ENCODE peak calls at places on chromosome 9, in nine cellular contexts. X, W, D, H, Y, C, V, N and F are unnamed samples.

GRCh38 chr9:36006541-36006940 is 30.2 kb upstream of the RECK start:
- DNase-seq in D (no peak), W (no peak), X (no peak), V (no peak), N (no peak), C (no peak), H (no peak), Y (no peak), F (no peak)

GRCh38 chr9:136138566-136138965 is 19.9 kb upstream of the TMEM250 start:
- DNase-seq in X (no peak), D (no peak), N (no peak), Y (no peak), C (peak; percentile 91), V (no peak), W (no peak), H (peak; percentile 34), F (peak; percentile 7)

GRCh38 chr9:88587885-88588628 is 53.1 kb downstream of the NXNL2 start:
- DNase-seq in X (no peak), D (no peak), N (peak; percentile 40), W (no peak), V (no peak), C (no peak), H (no peak), Y (no peak), F (peak; percentile 64)

GRCh38 chr9:2017459-2018161 is 2.5 kb downstream of the SMARCA2 start:
- DNase-seq in H (peak; percentile 81), V (peak; percentile 37), X (peak; percentile 67), N (peak; percentile 80), C (peak; percentile 52), Y (peak; percentile 81), W (peak; percentile 30), D (peak; percentile 62), F (peak; percentile 85)

GRCh38 chr9:69945671-69946141 is 97.9 kb upstream of the MAMDC2 start:
- DNase-seq in V (peak; percentile 66), H (peak; percentile 25), C (no peak), N (peak; percentile 85), Y (no peak), D (no peak), W (no peak), X (no peak), F (peak; percentile 79)

GRCh38 chr9:111356567-111357244 is 26.7 kb upstream of the OR2K2 start:
- DNase-seq in Y (no peak), C (no peak), W (peak; percentile 95), H (no peak), D (no peak), X (no peak), N (peak; percentile 94), V (peak; percentile 76), F (peak; percentile 92)

GRCh38 chr9:107869111-107869510 is 379.5 kb upstream of the KLF4 start:
- DNase-seq in V (no peak), C (no peak), H (no peak), X (no peak), Y (no peak), D (no peak), W (no peak), N (no peak), F (no peak)

GRCh38 chr9:8750639-8751041 is 951.1 kb upstream of the DMAC1 start:
- DNase-seq in V (no peak), C (no peak), H (no peak), W (no peak), Y (no peak), D (no peak), N (no peak), X (no peak), F (no peak)

DNA sequence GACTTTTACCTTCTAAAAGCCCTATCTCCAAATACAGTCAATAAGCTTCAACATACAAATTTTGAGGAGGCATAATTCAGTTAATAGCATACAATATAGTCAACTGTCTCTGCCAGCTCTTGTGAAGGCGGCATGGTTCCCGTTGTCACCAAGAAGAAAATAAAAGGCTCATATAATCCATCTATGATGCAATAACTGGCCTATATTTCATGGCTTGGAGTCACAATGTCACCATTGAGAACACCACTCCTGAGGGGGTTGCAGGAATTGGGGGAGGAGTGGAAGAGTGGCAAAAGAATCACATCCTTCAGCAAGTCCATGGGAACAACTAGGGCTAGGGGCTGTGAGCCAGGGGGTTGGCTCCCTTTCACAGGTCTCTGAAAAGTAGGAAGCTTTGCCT is 16.0 kb upstream of the ASTN2 start:
- DNase-seq in X (no peak), Y (no peak), N (no peak), W (no peak), C (no peak), D (no peak), V (no peak), H (no peak), F (no peak)
- TF ChIP-seq CTCF in X (no peak), Y (no peak), N (no peak), W (no peak), C (no peak), D (no peak), V (no peak), H (no peak), F (no peak)

GRCh38 chr9:129341991-129342348 is 163.9 kb upstream of the IER5L start:
- DNase-seq in H (no peak), X (no peak), V (no peak), D (no peak), W (no peak), Y (no peak), N (no peak), C (no peak), F (no peak)

GRCh38 chr9:129342591-129342990 is 164.5 kb upstream of the IER5L start:
- DNase-seq in H (no peak), Y (no peak), W (no peak), X (no peak), C (no peak), V (no peak), N (no peak), D (no peak), F (no peak)

GRCh38 chr9:129343119-129343696 is 165.1 kb upstream of the IER5L start:
- DNase-seq in H (no peak), C (no peak), Y (no peak), W (no peak), V (no peak), D (no peak), N (no peak), X (no peak), F (no peak)

GRCh38 chr9:129344623-129345495 is 166.8 kb upstream of the IER5L start:
- DNase-seq in V (no peak), N (no peak), H (no peak), D (no peak), C (no peak), X (no peak), W (no peak), Y (no peak), F (no peak)

DNA sequence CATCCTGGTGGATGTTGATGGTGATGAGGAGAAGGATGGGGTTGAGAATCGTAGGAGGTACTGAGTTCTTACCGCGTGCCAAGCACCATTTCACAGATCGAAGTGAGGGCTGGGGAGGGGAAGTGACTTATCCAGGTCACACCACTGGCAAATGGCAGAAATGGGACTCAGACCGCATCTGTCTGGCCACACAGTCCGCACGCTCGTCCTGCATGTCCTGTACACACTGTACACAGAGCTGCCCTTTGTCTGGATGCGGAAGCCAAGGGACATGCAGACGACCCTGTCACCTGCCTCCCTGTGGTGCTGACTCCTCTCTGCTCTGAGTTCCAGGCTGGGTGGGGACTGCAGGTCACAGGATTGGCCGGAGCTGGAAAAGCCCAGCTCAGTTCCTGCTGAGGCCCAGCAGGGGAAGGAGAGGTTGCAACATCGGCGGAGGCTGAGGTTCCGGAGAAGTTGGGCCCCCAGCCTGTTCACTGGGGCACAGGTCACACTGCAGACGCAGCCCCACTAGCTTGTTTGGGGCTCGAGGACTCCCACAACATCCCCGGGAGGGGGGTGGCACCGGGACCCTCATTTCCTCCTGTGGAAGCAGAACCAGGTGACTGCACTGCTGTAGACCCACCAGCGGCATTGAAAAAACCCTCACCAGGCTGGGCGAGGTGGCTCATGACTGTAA is 165.8 kb upstream of the IER5L start:
- DNase-seq in D (no peak), C (no peak), H (peak; percentile 52), Y (no peak), W (no peak), V (no peak), X (no peak), N (no peak), F (peak; percentile 76)
- TF ChIP-seq CTCF in D (no peak), C (no peak), H (no peak), Y (no peak), W (no peak), V (no peak), X (no peak), N (no peak), F (no peak)

GRCh38 chr9:71719585-71719984 is 48.7 kb downstream of the CEMIP2 start:
- DNase-seq in N (peak; percentile 11), W (no peak), D (no peak), H (no peak), V (no peak), X (no peak), Y (no peak), C (no peak), F (peak; percentile 88)

GRCh38 chr9:71710856-71711255 is 57.5 kb downstream of the CEMIP2 start:
- DNase-seq in D (no peak), Y (no peak), N (no peak), C (no peak), H (no peak), V (no peak), X (no peak), W (no peak), F (no peak)

GRCh38 chr9:71719088-71719487 is 49.2 kb downstream of the CEMIP2 start:
- DNase-seq in D (no peak), W (no peak), C (no peak), H (no peak), N (no peak), X (no peak), Y (no peak), V (no peak), F (no peak)

GRCh38 chr9:71721786-71722295 is 46.5 kb downstream of the CEMIP2 start:
- DNase-seq in V (no peak), W (no peak), C (no peak), Y (no peak), D (no peak), X (no peak), H (no peak), N (peak; percentile 59), F (peak; percentile 33)

DNA sequence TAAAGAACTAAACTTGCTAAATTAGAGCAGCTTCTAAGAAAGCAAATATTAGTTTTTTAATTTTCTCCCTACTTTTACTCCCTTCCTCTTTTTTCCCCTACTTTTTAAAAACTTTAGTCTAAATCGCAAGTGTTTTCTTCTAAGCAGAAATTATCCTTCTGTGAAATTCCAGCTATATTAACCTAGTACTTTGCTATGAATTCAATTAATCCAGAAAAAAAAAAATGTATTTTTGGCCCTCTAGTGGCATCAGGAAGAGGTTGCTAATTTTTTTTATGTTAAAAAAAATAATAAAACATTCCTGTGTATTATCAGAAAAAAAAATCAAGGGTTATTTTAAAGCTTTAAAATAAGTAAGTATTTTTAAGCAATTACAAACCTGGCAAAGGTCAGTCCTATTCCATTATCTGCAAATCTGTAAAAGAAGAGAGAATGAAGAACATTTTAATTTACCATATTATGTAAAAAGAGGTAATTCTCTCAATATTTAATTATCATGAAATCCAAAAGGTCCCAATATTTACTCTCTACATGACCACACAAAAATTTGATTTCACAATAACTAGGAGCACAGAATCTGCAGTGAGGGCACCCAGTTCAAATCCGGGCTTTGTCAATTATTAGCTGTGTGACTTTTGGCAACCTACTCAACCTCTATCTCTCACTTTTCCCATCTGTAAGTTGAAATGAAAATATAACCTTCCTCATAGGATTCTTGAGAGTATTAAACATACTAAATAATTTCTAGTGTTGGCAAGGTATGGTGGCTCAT is 52.0 kb downstream of the CEMIP2 start:
- DNase-seq in D (no peak), N (no peak), C (no peak), X (no peak), H (no peak), V (no peak), Y (no peak), W (peak; percentile 13), F (peak; percentile 41)
- TF ChIP-seq CTCF in D (peak; percentile 69), N (peak; percentile 50), C (peak; percentile 63), X (peak; percentile 21), H (peak; percentile 42), V (peak; percentile 60), Y (peak; percentile 14), W (peak; percentile 55), F (peak; percentile 47)

GRCh38 chr9:116149844-116150243 is 3.7 kb upstream of the PAPPA start:
- DNase-seq in C (peak; percentile 57), H (peak; percentile 17), D (no peak), X (no peak), Y (peak; percentile 48), W (no peak), N (no peak), V (no peak), F (peak; percentile 55)
- TF ChIP-seq CTCF in C (peak; percentile 90), H (peak; percentile 52), D (peak; percentile 37), X (no peak), Y (peak; percentile 47), W (peak; percentile 34), N (peak; percentile 46), V (peak; percentile 62), F (peak; percentile 57)